ENCODE peak calls at places on chromosomes 3 and 15, in ten cellular contexts. One of them, this sample, is unnamed.

GRCh38 chr3:123678108-123678511 is 93.3 kb upstream of the HACD2 start:
- DNase-seq in H9: no peak
- DNase-seq in IMR-90: peak
- DNase-seq in sigmoid colon: no peak
- DNase-seq in SK-N-SH: no peak
- DNase-seq in Panc1: no peak
- DNase-seq in body of pancreas: no peak
- DNase-seq in AG04450: peak
- DNase-seq in PC-3: peak
- DNase-seq in cardiac fibroblast: peak
- DNase-seq in this sample: peak

GRCh38 chr3:18189651-18190050 is 235.5 kb downstream of the SATB1 start:
- DNase-seq in H9: no peak
- DNase-seq in IMR-90: peak
- DNase-seq in sigmoid colon: no peak
- DNase-seq in SK-N-SH: peak
- DNase-seq in Panc1: no peak
- DNase-seq in body of pancreas: no peak
- DNase-seq in AG04450: no peak
- DNase-seq in PC-3: peak
- DNase-seq in cardiac fibroblast: peak
- DNase-seq in this sample: no peak

GRCh38 chr3:49567406-49567805 is 13.1 kb downstream of the BSN start:
- DNase-seq in H9: no peak
- DNase-seq in IMR-90: no peak
- DNase-seq in sigmoid colon: no peak
- DNase-seq in SK-N-SH: no peak
- DNase-seq in Panc1: no peak
- DNase-seq in body of pancreas: no peak
- DNase-seq in AG04450: no peak
- DNase-seq in PC-3: no peak
- DNase-seq in cardiac fibroblast: no peak
- DNase-seq in this sample: peak

GRCh38 chr3:25689226-25689625 is 24.5 kb upstream of the TOP2B start:
- DNase-seq in H9: no peak
- DNase-seq in IMR-90: no peak
- DNase-seq in sigmoid colon: no peak
- DNase-seq in SK-N-SH: no peak
- DNase-seq in Panc1: no peak
- DNase-seq in body of pancreas: no peak
- DNase-seq in AG04450: no peak
- DNase-seq in PC-3: peak
- DNase-seq in cardiac fibroblast: peak
- DNase-seq in this sample: no peak

GRCh38 chr3:151044706-151045105 is 40.8 kb upstream of the MED12L start:
- DNase-seq in H9: no peak
- DNase-seq in IMR-90: peak
- DNase-seq in sigmoid colon: no peak
- DNase-seq in SK-N-SH: no peak
- DNase-seq in Panc1: no peak
- DNase-seq in body of pancreas: no peak
- DNase-seq in AG04450: peak
- DNase-seq in PC-3: no peak
- DNase-seq in cardiac fibroblast: peak
- DNase-seq in this sample: no peak

GRCh38 chr15:46365612-46366011 is 730.8 kb downstream of the SQOR start:
- DNase-seq in H9: no peak
- DNase-seq in IMR-90: no peak
- DNase-seq in sigmoid colon: peak
- DNase-seq in SK-N-SH: no peak
- DNase-seq in Panc1: no peak
- DNase-seq in body of pancreas: no peak
- DNase-seq in AG04450: no peak
- DNase-seq in PC-3: peak
- DNase-seq in cardiac fibroblast: peak
- DNase-seq in this sample: no peak

GRCh38 chr3:27025718-27026117 is 343.5 kb downstream of the NEK10 start:
- DNase-seq in H9: peak
- DNase-seq in IMR-90: no peak
- DNase-seq in sigmoid colon: no peak
- DNase-seq in SK-N-SH: no peak
- DNase-seq in Panc1: no peak
- DNase-seq in body of pancreas: no peak
- DNase-seq in AG04450: no peak
- DNase-seq in PC-3: no peak
- DNase-seq in cardiac fibroblast: no peak
- DNase-seq in this sample: no peak

GRCh38 chr15:81982808-81983207 is 63.0 kb downstream of the MEX3B start:
- DNase-seq in H9: no peak
- DNase-seq in IMR-90: no peak
- DNase-seq in sigmoid colon: no peak
- DNase-seq in SK-N-SH: no peak
- DNase-seq in Panc1: no peak
- DNase-seq in body of pancreas: no peak
- DNase-seq in AG04450: no peak
- DNase-seq in PC-3: no peak
- DNase-seq in cardiac fibroblast: no peak
- DNase-seq in this sample: no peak

GRCh38 chr3:114223146-114223545 is 14.2 kb downstream of the ZNF80 start:
- DNase-seq in H9: no peak
- DNase-seq in IMR-90: no peak
- DNase-seq in sigmoid colon: no peak
- DNase-seq in SK-N-SH: no peak
- DNase-seq in Panc1: no peak
- DNase-seq in body of pancreas: no peak
- DNase-seq in AG04450: no peak
- DNase-seq in PC-3: no peak
- DNase-seq in cardiac fibroblast: peak
- DNase-seq in this sample: no peak

GRCh38 chr3:133881987-133882825 is 13.5 kb downstream of the RAB6B start:
- DNase-seq in H9: peak
- DNase-seq in IMR-90: no peak
- DNase-seq in sigmoid colon: no peak
- DNase-seq in SK-N-SH: no peak
- DNase-seq in Panc1: no peak
- DNase-seq in body of pancreas: no peak
- DNase-seq in AG04450: no peak
- DNase-seq in PC-3: peak
- DNase-seq in cardiac fibroblast: no peak
- DNase-seq in this sample: no peak

GRCh38 chr15:26028086-26028740 is 165.1 kb upstream of the ATP10A start:
- DNase-seq in H9: no peak
- DNase-seq in IMR-90: no peak
- DNase-seq in sigmoid colon: no peak
- DNase-seq in SK-N-SH: no peak
- DNase-seq in Panc1: no peak
- DNase-seq in body of pancreas: no peak
- DNase-seq in AG04450: no peak
- DNase-seq in PC-3: peak
- DNase-seq in cardiac fibroblast: peak
- DNase-seq in this sample: no peak

GRCh38 chr3:185069583-185070030 is 83.3 kb downstream of the C3orf70 start:
- DNase-seq in H9: peak
- DNase-seq in IMR-90: no peak
- DNase-seq in sigmoid colon: no peak
- DNase-seq in SK-N-SH: peak
- DNase-seq in Panc1: no peak
- DNase-seq in body of pancreas: no peak
- DNase-seq in AG04450: no peak
- DNase-seq in PC-3: no peak
- DNase-seq in cardiac fibroblast: no peak
- DNase-seq in this sample: no peak
- TF ChIP-seq CTCF in H9: peak
- TF ChIP-seq CTCF in IMR-90: no peak
- TF ChIP-seq CTCF in sigmoid colon: no peak
- TF ChIP-seq CTCF in SK-N-SH: peak
- TF ChIP-seq CTCF in Panc1: no peak
- TF ChIP-seq CTCF in body of pancreas: no peak
- TF ChIP-seq CTCF in AG04450: no peak
- TF ChIP-seq CTCF in PC-3: no peak
- TF ChIP-seq CTCF in cardiac fibroblast: no peak
- TF ChIP-seq CTCF in this sample: no peak

DNA sequence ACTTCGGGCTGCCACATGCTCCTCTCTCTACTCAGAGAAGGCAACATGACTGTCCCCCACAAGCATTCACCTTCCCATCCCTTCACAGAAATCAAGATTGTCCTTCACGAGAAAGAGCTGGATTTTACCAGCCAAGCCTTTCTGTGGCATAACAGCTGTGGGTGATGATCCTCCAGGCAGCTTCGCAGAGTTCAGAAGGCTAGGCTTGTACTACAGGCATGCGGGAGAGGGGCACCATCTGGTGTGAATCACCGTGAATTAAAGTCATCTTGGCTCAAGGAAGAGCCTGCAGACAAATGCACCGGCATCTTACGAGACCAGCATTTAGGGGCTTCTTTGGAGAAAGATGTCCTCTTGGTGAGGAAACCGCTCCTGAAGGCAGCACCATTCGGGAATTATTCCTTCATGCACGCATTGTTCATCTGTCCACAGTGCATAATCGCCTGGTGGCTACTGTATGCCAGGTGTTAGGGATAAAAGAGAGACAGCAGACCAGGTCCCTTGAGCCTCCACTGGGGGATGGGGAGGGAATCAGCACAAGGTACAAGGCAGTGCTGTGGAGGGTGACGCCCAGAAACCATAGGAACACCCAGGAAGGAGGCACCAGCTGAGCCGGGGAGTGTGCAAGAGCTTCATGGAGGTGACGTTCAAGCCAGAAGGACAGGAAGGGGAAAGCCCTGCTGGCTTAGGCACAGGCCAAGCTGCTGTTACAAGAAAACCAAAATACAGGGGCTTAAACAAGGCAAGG is 108.6 kb downstream of the TMEM266 start:
- DNase-seq in H9: no peak
- DNase-seq in IMR-90: no peak
- DNase-seq in sigmoid colon: no peak
- DNase-seq in SK-N-SH: no peak
- DNase-seq in Panc1: no peak
- DNase-seq in body of pancreas: no peak
- DNase-seq in AG04450: no peak
- DNase-seq in PC-3: no peak
- DNase-seq in cardiac fibroblast: no peak
- DNase-seq in this sample: no peak
- TF ChIP-seq CTCF in H9: no peak
- TF ChIP-seq CTCF in IMR-90: no peak
- TF ChIP-seq CTCF in sigmoid colon: no peak
- TF ChIP-seq CTCF in SK-N-SH: no peak
- TF ChIP-seq CTCF in Panc1: no peak
- TF ChIP-seq CTCF in body of pancreas: no peak
- TF ChIP-seq CTCF in AG04450: no peak
- TF ChIP-seq CTCF in PC-3: no peak
- TF ChIP-seq CTCF in cardiac fibroblast: no peak
- TF ChIP-seq CTCF in this sample: no peak

DNA sequence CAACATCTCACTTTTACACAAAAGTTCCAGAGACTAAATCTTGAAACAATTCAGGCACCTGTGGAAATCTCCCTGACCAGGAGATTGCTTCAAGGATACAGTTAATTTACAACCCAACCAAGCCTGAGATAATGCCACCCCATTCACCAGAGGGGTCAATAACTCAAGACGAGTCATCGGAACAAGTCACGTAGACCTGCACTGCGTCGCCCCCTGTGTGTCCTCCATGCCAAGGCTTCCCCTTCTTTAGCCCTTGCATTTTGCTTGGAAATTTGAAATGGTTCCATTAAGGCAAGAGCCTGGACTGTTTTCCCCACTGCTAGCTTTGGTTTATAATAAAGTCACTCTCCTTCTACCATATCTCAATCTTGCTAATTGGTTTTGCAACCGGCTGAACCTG is 129.0 kb upstream of the NEO1 start:
- DNase-seq in H9: peak
- DNase-seq in IMR-90: no peak
- DNase-seq in sigmoid colon: no peak
- DNase-seq in SK-N-SH: no peak
- DNase-seq in Panc1: no peak
- DNase-seq in body of pancreas: no peak
- DNase-seq in AG04450: no peak
- DNase-seq in PC-3: no peak
- DNase-seq in cardiac fibroblast: no peak
- DNase-seq in this sample: no peak
- TF ChIP-seq CTCF in H9: peak
- TF ChIP-seq CTCF in IMR-90: no peak
- TF ChIP-seq CTCF in sigmoid colon: no peak
- TF ChIP-seq CTCF in SK-N-SH: no peak
- TF ChIP-seq CTCF in Panc1: peak
- TF ChIP-seq CTCF in body of pancreas: no peak
- TF ChIP-seq CTCF in AG04450: no peak
- TF ChIP-seq CTCF in PC-3: no peak
- TF ChIP-seq CTCF in cardiac fibroblast: no peak
- TF ChIP-seq CTCF in this sample: no peak

GRCh38 chr3:185063431-185063830 is 89.4 kb downstream of the C3orf70 start:
- DNase-seq in H9: no peak
- DNase-seq in IMR-90: no peak
- DNase-seq in sigmoid colon: no peak
- DNase-seq in SK-N-SH: no peak
- DNase-seq in Panc1: no peak
- DNase-seq in body of pancreas: no peak
- DNase-seq in AG04450: no peak
- DNase-seq in PC-3: no peak
- DNase-seq in cardiac fibroblast: no peak
- DNase-seq in this sample: no peak

GRCh38 chr3:185066251-185066650 is 86.6 kb downstream of the C3orf70 start:
- DNase-seq in H9: no peak
- DNase-seq in IMR-90: no peak
- DNase-seq in sigmoid colon: no peak
- DNase-seq in SK-N-SH: no peak
- DNase-seq in Panc1: no peak
- DNase-seq in body of pancreas: no peak
- DNase-seq in AG04450: no peak
- DNase-seq in PC-3: no peak
- DNase-seq in cardiac fibroblast: no peak
- DNase-seq in this sample: no peak

GRCh38 chr3:185062221-185062620 is 90.6 kb downstream of the C3orf70 start:
- DNase-seq in H9: no peak
- DNase-seq in IMR-90: no peak
- DNase-seq in sigmoid colon: no peak
- DNase-seq in SK-N-SH: no peak
- DNase-seq in Panc1: no peak
- DNase-seq in body of pancreas: no peak
- DNase-seq in AG04450: no peak
- DNase-seq in PC-3: no peak
- DNase-seq in cardiac fibroblast: no peak
- DNase-seq in this sample: no peak

GRCh38 chr3:185067173-185067572 is 85.7 kb downstream of the C3orf70 start:
- DNase-seq in H9: no peak
- DNase-seq in IMR-90: no peak
- DNase-seq in sigmoid colon: no peak
- DNase-seq in SK-N-SH: no peak
- DNase-seq in Panc1: no peak
- DNase-seq in body of pancreas: no peak
- DNase-seq in AG04450: no peak
- DNase-seq in PC-3: no peak
- DNase-seq in cardiac fibroblast: no peak
- DNase-seq in this sample: peak

DNA sequence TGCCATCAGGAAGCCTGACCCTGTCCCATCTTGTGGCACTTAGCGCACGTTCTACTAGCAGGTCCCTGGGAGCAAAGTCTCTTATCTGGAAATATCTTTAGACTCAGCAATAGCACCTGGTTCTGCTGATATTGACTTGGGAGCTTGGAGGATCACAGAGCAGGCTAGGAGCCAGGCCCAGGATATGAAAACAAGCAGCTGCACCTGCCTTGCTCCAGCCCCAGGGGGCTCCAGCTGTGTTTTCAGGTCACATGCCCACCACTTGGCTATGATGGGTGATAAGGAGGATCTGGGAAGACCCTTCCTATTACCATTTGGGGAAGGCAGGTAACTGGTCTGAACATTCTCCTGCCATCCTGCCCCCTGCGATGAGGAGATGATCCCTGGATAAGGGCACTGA is 87.8 kb downstream of the C3orf70 start:
- DNase-seq in H9: peak
- DNase-seq in IMR-90: no peak
- DNase-seq in sigmoid colon: no peak
- DNase-seq in SK-N-SH: no peak
- DNase-seq in Panc1: no peak
- DNase-seq in body of pancreas: no peak
- DNase-seq in AG04450: no peak
- DNase-seq in PC-3: no peak
- DNase-seq in cardiac fibroblast: no peak
- DNase-seq in this sample: no peak
- TF ChIP-seq CTCF in H9: peak
- TF ChIP-seq CTCF in IMR-90: no peak
- TF ChIP-seq CTCF in sigmoid colon: no peak
- TF ChIP-seq CTCF in SK-N-SH: no peak
- TF ChIP-seq CTCF in Panc1: no peak
- TF ChIP-seq CTCF in body of pancreas: no peak
- TF ChIP-seq CTCF in AG04450: no peak
- TF ChIP-seq CTCF in PC-3: peak
- TF ChIP-seq CTCF in cardiac fibroblast: no peak
- TF ChIP-seq CTCF in this sample: no peak

This sample was measured in MCF 10A.